ENCODE peak calls at places on chromosomes 5 and 9, in four cellular contexts. N, D, M and P are unnamed samples.
A peak's percentile ranks its signal among the peaks of the same experiment; 100 is the strongest.

GRCh38 chr5:1668141-1668721 is 131.4 kb downstream of the MRPL36 start:
- DNase-seq in N (no peak), D (no peak), M (no peak), P (no peak)

GRCh38 chr5:77812926-77813589 is 36.9 kb upstream of the TBCA start:
- DNase-seq in N (no peak), D (no peak), M (no peak), P (no peak)

GRCh38 chr5:90641528-90641927 is 82.9 kb downstream of the ADGRV1 start:
- DNase-seq in N (no peak), D (no peak), M (no peak), P (no peak)

GRCh38 chr9:75000835-75001234 is 27.3 kb downstream of the CARNMT1 start:
- DNase-seq in N (no peak), D (no peak), M (no peak), P (no peak)

GRCh38 chr5:148343603-148344230 is 8.4 kb downstream of the SPINK9 start:
- DNase-seq in N (no peak), D (no peak), M (no peak), P (no peak)

GRCh38 chr9:134950811-134951210 is 33.1 kb upstream of the FCN1 start:
- DNase-seq in N (no peak), D (no peak), M (peak; percentile 59), P (no peak)

GRCh38 chr9:108273988-108274387 is 581.8 kb downstream of the ACTL7B start:
- DNase-seq in N (no peak), D (no peak), M (no peak), P (no peak)

GRCh38 chr5:149407331-149408251 is 28.5 kb upstream of the IL17B start:
- DNase-seq in N (no peak), D (no peak), M (no peak), P (no peak)

GRCh38 chr5:118533166-118533565 is 455.2 kb downstream of the DTWD2 start:
- DNase-seq in N (no peak), D (no peak), M (no peak), P (no peak)

GRCh38 chr5:1103505-1104326 is 8.1 kb downstream of the SLC12A7 start:
- DNase-seq in N (no peak), D (peak; percentile 51), M (peak; percentile 86), P (no peak)

GRCh38 chr5:78665519-78665918 is 16.9 kb upstream of the LHFPL2 start:
- DNase-seq in N (no peak), D (no peak), M (no peak), P (no peak)

GRCh38 chr5:90921428-90921973 is 362.9 kb downstream of the ADGRV1 start:
- DNase-seq in N (no peak), D (no peak), M (no peak), P (no peak)

GRCh38 chr9:133148351-133149129 is 15.2 kb downstream of the GBGT1 start:
- DNase-seq in N (peak; percentile 48), D (peak; percentile 38), M (peak; percentile 88), P (peak; percentile 53)

GRCh38 chr5:108687599-108688220 is 60.0 kb upstream of the FER start:
- DNase-seq in N (no peak), D (no peak), M (no peak), P (no peak)

GRCh38 chr9:136531186-136531903 is 14.5 kb downstream of the NOTCH1 start:
- DNase-seq in N (no peak), D (no peak), M (no peak), P (no peak)

GRCh38 chr5:2901096-2901495 is 149.6 kb upstream of the IRX2 start:
- DNase-seq in N (no peak), D (no peak), M (no peak), P (no peak)

GRCh38 chr9:70941191-70941590 is 180.2 kb downstream of the TRPM3 start:
- DNase-seq in N (no peak), D (no peak), M (no peak), P (no peak)

GRCh38 chr9:75239176-75239575 is 150.9 kb downstream of the OSTF1 start:
- DNase-seq in N (no peak), D (no peak), M (peak; percentile 74), P (no peak)

GRCh38 chr9:88583901-88584596 is 49.1 kb downstream of the NXNL2 start:
- DNase-seq in N (no peak), D (no peak), M (no peak), P (no peak)

GRCh38 chr9:96654450-96655197 is 493 bp downstream of the PRXL2C start:
- DNase-seq in N (peak; percentile 58), D (peak; percentile 57), M (peak; percentile 92), P (peak; percentile 29)

GRCh38 chr9:104767507-104767906 is 3.6 kb downstream of the NIPSNAP3B start:
- DNase-seq in N (no peak), D (no peak), M (no peak), P (no peak)

GRCh38 chr5:149839761-149840160 is 104.8 kb downstream of the PDE6A start:
- DNase-seq in N (no peak), D (no peak), M (no peak), P (no peak)

GRCh38 chr5:13624283-13625074 is 320.0 kb downstream of the DNAH5 start:
- DNase-seq in N (no peak), D (no peak), M (no peak), P (no peak)

GRCh38 chr9:126788631-126789349 is 16.1 kb upstream of the ZBTB43 start:
- DNase-seq in N (no peak), D (no peak), M (peak; percentile 13), P (no peak)

GRCh38 chr9:35905912-35906679 is at the start of gene HRCT1:
- DNase-seq in N (no peak), D (peak; percentile 96), M (peak; percentile 95), P (no peak)

DNA sequence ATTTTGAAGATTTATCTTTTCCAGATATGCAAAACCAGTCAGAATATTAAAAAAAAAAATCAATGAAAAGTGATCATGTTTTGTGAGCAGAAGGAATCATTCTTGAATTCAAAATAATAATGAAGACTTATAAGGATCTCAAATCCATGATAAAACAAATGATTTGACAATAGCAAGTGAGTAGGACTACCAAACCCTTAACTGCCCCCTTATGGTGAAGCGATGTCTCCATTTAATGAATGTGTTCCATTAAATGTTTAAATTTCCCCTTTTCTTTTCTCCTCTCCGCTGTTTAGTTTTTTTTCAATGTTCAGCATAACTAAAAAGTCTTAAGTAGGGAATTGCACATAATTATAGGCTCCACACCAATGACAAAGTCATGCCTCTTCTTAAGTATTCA is 12.2 kb upstream of the MARCHF3 start:
- DNase-seq in N (no peak), D (no peak), M (no peak), P (no peak)
- TF ChIP-seq CTCF in N (no peak), D (no peak), M (peak; percentile 12), P (no peak)

GRCh38 chr5:138465288-138466057 is at the start of gene EGR1:
- DNase-seq in N (peak; percentile 58), D (peak; percentile 96), M (peak; percentile 97), P (peak; percentile 87)
- TF ChIP-seq CTCF in N (no peak), D (no peak), M (no peak), P (no peak)

DNA sequence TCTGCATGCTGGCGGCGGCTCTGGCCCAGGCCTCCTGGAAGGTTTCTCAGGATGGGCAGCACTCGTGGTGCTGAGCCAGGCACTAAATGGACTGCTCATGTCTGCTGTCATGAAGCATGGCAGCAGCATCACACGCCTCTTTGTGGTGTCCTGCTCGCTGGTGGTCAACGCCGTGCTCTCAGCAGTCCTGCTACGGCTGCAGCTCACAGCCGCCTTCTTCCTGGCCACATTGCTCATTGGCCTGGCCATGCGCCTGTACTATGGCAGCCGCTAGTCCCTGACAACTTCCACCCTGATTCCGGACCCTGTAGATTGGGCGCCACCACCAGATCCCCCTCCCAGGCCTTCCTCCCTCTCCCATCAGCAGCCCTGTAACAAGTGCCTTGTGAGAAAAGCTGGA is 3.2 kb downstream of the SLC35A4 start:
- DNase-seq in N (no peak), D (no peak), M (peak; percentile 62), P (no peak)
- TF ChIP-seq CTCF in N (no peak), D (no peak), M (no peak), P (no peak)

GRCh38 chr9:115369322-115369957 is 251.5 kb upstream of the TNC start:
- DNase-seq in N (no peak), D (peak; percentile 6), M (no peak), P (no peak)
- TF ChIP-seq CTCF in N (no peak), D (no peak), M (no peak), P (no peak)

GRCh38 chr5:11903614-11904269 is 504 bp downstream of the CTNND2 start:
- DNase-seq in N (no peak), D (no peak), M (peak; percentile 56), P (no peak)
- TF ChIP-seq CTCF in N (no peak), D (no peak), M (no peak), P (peak; percentile 18)

GRCh38 chr5:92963801-92964200 is 617.2 kb downstream of the NR2F1-AS1 start:
- DNase-seq in N (no peak), D (no peak), M (no peak), P (no peak)
- TF ChIP-seq CTCF in N (no peak), D (no peak), M (no peak), P (no peak)

GRCh38 chr5:151058301-151058700 is 22.5 kb downstream of the TNIP1 start:
- DNase-seq in N (no peak), D (no peak), M (no peak), P (no peak)
- TF ChIP-seq CTCF in N (no peak), D (no peak), M (no peak), P (no peak)